ENCODE peak calls at places on chromosomes 1 and 21, in eight cellular contexts. R is brain microvascular endothelial cell, W is psoas muscle, G is lung, T is IMR-90, K is OCI-LY7, H is epithelial cell of esophagus, E is fibroblast of mammary gland. Y is an unnamed sample.

GRCh38 chr1:179550753-179551682 is 24.7 kb downstream of the NPHS2 start:
- DNase-seq in W (no peak), K (no peak), E (peak; percentile 79), H (peak; percentile 74), R (peak; percentile 39), T (peak; percentile 63), G (no peak), Y (peak; percentile 26)

GRCh38 chr1:39675220-39675619 is 3.3 kb upstream of the NT5C1A start:
- DNase-seq in E (no peak), R (no peak), K (no peak), H (peak; percentile 89), W (no peak), T (no peak), G (no peak), Y (no peak)

GRCh38 chr1:162530318-162530984 is 31.1 kb upstream of the UAP1 start:
- DNase-seq in H (peak; percentile 42), R (no peak), W (no peak), E (peak; percentile 10), G (no peak), K (peak; percentile 44), T (peak; percentile 22), Y (no peak)

GRCh38 chr21:28959367-28960099 is 33.1 kb downstream of the LTN1 start:
- DNase-seq in G (no peak), W (no peak), H (peak; percentile 28), E (peak; percentile 78), T (peak; percentile 89), K (no peak), R (peak; percentile 68), Y (no peak)

GRCh38 chr21:42337830-42338729 is 12.7 kb downstream of the TFF2 start:
- DNase-seq in W (peak; percentile 60), K (peak; percentile 69), R (peak; percentile 34), T (peak; percentile 35), H (peak; percentile 84), E (peak; percentile 37), G (peak; percentile 87), Y (no peak)

GRCh38 chr1:52632732-52633290 is at the start of gene SHISAL2A:
- DNase-seq in R (no peak), G (no peak), T (no peak), H (peak; percentile 41), E (peak; percentile 12), K (no peak), W (peak; percentile 19), Y (no peak)

GRCh38 chr1:86546787-86547221 is at the start of gene CLCA4:
- DNase-seq in T (no peak), W (no peak), E (no peak), H (peak; percentile 90), R (no peak), K (no peak), G (no peak), Y (no peak)

GRCh38 chr1:54940027-54940426 is 40.4 kb upstream of the TMEM61 start:
- DNase-seq in T (peak; percentile 31), R (no peak), G (no peak), W (no peak), H (no peak), E (no peak), K (no peak), Y (peak; percentile 48)

GRCh38 chr1:9233241-9233941 is 1.2 kb upstream of the H6PD start:
- DNase-seq in G (peak; percentile 84), W (peak; percentile 95), K (no peak), R (peak; percentile 29), H (no peak), T (peak; percentile 66), E (peak; percentile 97), Y (no peak)

GRCh38 chr1:35319988-35320713 is 51.6 kb downstream of the ZMYM4 start:
- DNase-seq in E (peak; percentile 18), T (peak; percentile 31), H (peak; percentile 58), W (no peak), K (no peak), G (no peak), R (peak; percentile 9), Y (peak; percentile 15)

GRCh38 chr1:46394108-46394871 is at the start of gene FAAH:
- DNase-seq in G (peak; percentile 76), K (peak; percentile 68), W (peak; percentile 74), E (peak; percentile 38), T (no peak), H (peak; percentile 77), R (no peak), Y (no peak)

GRCh38 chr1:13751985-13752384 is 52.0 kb downstream of the PRDM2 start:
- DNase-seq in H (no peak), W (no peak), R (no peak), E (no peak), T (no peak), G (no peak), K (no peak), Y (no peak)

GRCh38 chr1:173496757-173497323 is 19.7 kb downstream of the PRDX6 start:
- DNase-seq in G (no peak), K (no peak), T (no peak), R (no peak), H (peak; percentile 29), E (no peak), W (no peak), Y (no peak)

GRCh38 chr1:240232548-240232947 is 140.9 kb downstream of the FMN2 start:
- DNase-seq in K (no peak), T (peak; percentile 67), E (peak; percentile 71), G (no peak), R (no peak), W (no peak), H (no peak), Y (peak; percentile 91)

GRCh38 chr1:63326473-63327380 is 4.4 kb downstream of the FOXD3 start:
- DNase-seq in G (no peak), W (no peak), E (no peak), H (no peak), T (peak; percentile 6), K (no peak), R (no peak), Y (no peak)

GRCh38 chr1:232725303-232726047 is 79.7 kb upstream of the MAP10 start:
- DNase-seq in G (no peak), W (no peak), K (no peak), E (no peak), T (no peak), R (no peak), H (no peak), Y (no peak)

GRCh38 chr1:17148950-17149608 is 29.8 kb upstream of the PADI2 start:
- DNase-seq in K (no peak), W (no peak), R (no peak), H (no peak), E (no peak), T (no peak), G (no peak), Y (peak; percentile 64)

DNA sequence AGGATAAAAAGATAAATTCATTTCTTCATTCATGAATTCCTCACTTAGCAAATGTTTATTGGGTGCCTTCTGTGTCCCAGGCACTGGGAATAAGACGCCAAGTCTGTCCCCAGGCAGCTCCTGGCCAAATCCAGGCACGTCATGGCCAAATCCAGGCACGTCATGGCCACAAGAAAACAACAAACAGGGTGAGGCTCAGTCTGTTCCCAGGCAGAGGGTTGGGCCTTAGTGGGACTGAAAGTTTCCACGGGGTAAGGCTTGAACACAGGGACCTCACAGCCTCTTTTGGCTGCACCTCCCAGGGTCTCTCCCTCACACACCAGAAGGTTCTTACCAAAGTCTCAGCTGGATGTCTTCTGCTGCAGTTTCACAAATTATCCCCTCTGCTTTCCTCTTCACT is 95.7 kb downstream of the PAX7 start:
- DNase-seq in E (no peak), G (no peak), T (no peak), K (no peak), H (peak; percentile 26), W (no peak), R (no peak), Y (no peak)
- H3K4me3 ChIP-seq in E (no peak overlapping the region), G (no peak overlapping the region), T (no peak overlapping the region), K (no peak overlapping the region), H (no peak overlapping the region), W (no peak overlapping the region), R (no peak overlapping the region), Y (no peak overlapping the region)

GRCh38 chr1:1630191-1630964 is 1.6 kb upstream of the MMP23B start:
- DNase-seq in T (no peak), K (peak; percentile 96), R (peak; percentile 56), G (peak; percentile 46), H (peak; percentile 80), E (peak; percentile 66), W (peak; percentile 75), Y (no peak)
- H3K4me3 ChIP-seq in T (no peak overlapping the region), K (peak overlapping the region; percentile 66), R (no peak overlapping the region), G (no peak overlapping the region), H (no peak overlapping the region), E (no peak overlapping the region), W (peak overlapping the region; percentile 30), Y (no peak overlapping the region)

DNA sequence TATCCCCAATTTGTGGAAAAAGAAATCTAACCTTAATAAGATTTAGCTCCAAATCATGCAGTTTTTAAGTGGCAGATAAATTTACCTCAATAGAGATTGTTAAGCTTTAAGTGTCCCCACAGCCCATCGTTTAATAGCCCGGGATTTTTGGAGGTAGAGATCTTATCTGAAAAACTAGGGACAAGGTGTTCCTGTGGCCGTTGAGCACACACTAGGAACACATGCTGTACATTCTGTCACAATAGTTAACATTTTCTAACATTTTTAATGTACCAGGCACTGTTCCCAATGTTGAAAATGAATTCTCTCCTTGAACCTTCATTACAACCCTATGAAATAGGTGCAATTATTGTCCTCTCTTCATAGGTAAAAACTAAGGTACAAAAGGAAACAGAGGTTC is 85.7 kb upstream of the PLD5 start:
- DNase-seq in H (no peak), R (no peak), E (no peak), T (no peak), W (no peak), G (no peak), K (no peak), Y (no peak)
- H3K4me3 ChIP-seq in H (no peak overlapping the region), R (no peak overlapping the region), E (no peak overlapping the region), T (no peak overlapping the region), W (no peak overlapping the region), G (no peak overlapping the region), K (no peak overlapping the region), Y (no peak overlapping the region)

DNA sequence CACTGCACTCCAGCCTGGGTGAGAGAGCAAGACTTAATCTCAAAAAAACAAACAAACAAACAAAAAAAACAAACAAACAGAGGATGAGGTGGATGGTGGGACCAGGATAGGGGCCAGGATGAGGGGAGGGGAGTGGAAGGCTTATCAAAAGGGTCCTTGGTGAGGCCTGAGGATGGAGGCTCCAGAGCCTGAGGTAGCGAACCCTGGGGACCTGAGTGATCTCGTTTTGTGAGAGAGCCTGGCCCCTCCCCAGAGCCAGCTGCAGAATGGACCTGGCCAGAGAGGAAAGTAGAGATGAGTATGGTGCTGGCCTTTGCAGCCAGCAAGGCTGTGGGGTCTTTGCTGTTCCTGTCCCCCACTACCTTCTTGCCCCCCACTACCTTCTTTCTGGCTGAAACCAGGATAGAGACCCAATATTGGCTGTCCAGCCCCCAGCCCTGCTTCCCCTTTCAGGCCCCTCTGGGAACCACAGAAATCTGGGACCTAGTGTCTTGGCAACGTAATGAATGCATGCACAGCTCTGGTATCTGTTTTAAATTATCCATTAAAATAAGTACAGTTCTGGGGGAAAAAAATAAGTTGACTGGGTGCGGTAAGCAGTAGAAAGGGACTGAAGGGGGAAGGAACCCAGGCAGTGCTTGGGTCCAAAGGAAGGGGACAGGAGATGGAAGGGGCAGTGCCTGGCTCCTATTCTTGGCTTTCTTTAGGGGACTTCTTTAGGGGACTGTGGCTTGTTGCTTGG is 1.1 kb upstream of the LMNA start:
- DNase-seq in T (no peak), E (peak; percentile 61), G (no peak), H (no peak), K (no peak), W (no peak), R (no peak), Y (no peak)
- H3K4me3 ChIP-seq in T (no peak overlapping the region), E (peak overlapping the region; percentile 99), G (no peak overlapping the region), H (no peak overlapping the region), K (no peak overlapping the region), W (peak overlapping the region; percentile 99), R (no peak overlapping the region), Y (no peak overlapping the region)

GRCh38 chr1:118978914-118979701 is 9.0 kb downstream of the TBX15 start:
- DNase-seq in T (no peak), G (no peak), H (no peak), E (peak; percentile 56), W (no peak), K (no peak), R (no peak), Y (no peak)
- H3K4me3 ChIP-seq in T (no peak overlapping the region), G (no peak overlapping the region), H (no peak overlapping the region), E (peak overlapping the region; percentile 27), W (peak overlapping the region; percentile 31), K (no peak overlapping the region), R (peak overlapping the region; percentile 18), Y (no peak overlapping the region)